ENCODE peak calls at places on chromosomes 5 and 9, in nine cellular contexts. One of them, this sample, is unnamed.

GRCh38 chr5:96714951-96715451 is 52.8 kb downstream of the CAST start:
- DNase-seq in adrenal gland: peak; percentile 52
- DNase-seq in right lobe of liver: peak; percentile 79
- DNase-seq in dorsolateral prefrontal cortex: no peak
- DNase-seq in Panc1: peak; percentile 60
- DNase-seq in brain microvascular endothelial cell: peak; percentile 84
- DNase-seq in esophagus muscularis mucosa: no peak
- DNase-seq in left ventricle myocardium inferior: no peak
- DNase-seq in CD8-positive, alpha-beta memory T cell: peak; percentile 62
- DNase-seq in this sample: no peak

GRCh38 chr5:132591140-132591539 is 34.4 kb downstream of the RAD50 start:
- DNase-seq in adrenal gland: no peak
- DNase-seq in right lobe of liver: no peak
- DNase-seq in dorsolateral prefrontal cortex: no peak
- DNase-seq in Panc1: no peak
- DNase-seq in brain microvascular endothelial cell: no peak
- DNase-seq in esophagus muscularis mucosa: no peak
- DNase-seq in left ventricle myocardium inferior: no peak
- DNase-seq in CD8-positive, alpha-beta memory T cell: no peak
- DNase-seq in this sample: no peak

GRCh38 chr5:126055348-126055729 is 367.9 kb upstream of the GRAMD2B start:
- DNase-seq in adrenal gland: no peak
- DNase-seq in right lobe of liver: no peak
- DNase-seq in dorsolateral prefrontal cortex: no peak
- DNase-seq in Panc1: no peak
- DNase-seq in brain microvascular endothelial cell: no peak
- DNase-seq in esophagus muscularis mucosa: no peak
- DNase-seq in left ventricle myocardium inferior: no peak
- DNase-seq in CD8-positive, alpha-beta memory T cell: no peak
- DNase-seq in this sample: no peak

GRCh38 chr9:87128008-87128623 is 180.8 kb upstream of the GAS1 start:
- DNase-seq in adrenal gland: no peak
- DNase-seq in right lobe of liver: no peak
- DNase-seq in dorsolateral prefrontal cortex: no peak
- DNase-seq in Panc1: no peak
- DNase-seq in brain microvascular endothelial cell: no peak
- DNase-seq in esophagus muscularis mucosa: no peak
- DNase-seq in left ventricle myocardium inferior: no peak
- DNase-seq in CD8-positive, alpha-beta memory T cell: no peak
- DNase-seq in this sample: no peak

GRCh38 chr5:51226420-51226735 is 156.9 kb upstream of the ISL1 start:
- DNase-seq in adrenal gland: no peak
- DNase-seq in right lobe of liver: no peak
- DNase-seq in dorsolateral prefrontal cortex: no peak
- DNase-seq in Panc1: no peak
- DNase-seq in brain microvascular endothelial cell: no peak
- DNase-seq in esophagus muscularis mucosa: no peak
- DNase-seq in left ventricle myocardium inferior: no peak
- DNase-seq in CD8-positive, alpha-beta memory T cell: no peak
- DNase-seq in this sample: peak; percentile 67

GRCh38 chr5:176870110-176870591 is 29.0 kb downstream of the HK3 start:
- DNase-seq in adrenal gland: peak; percentile 82
- DNase-seq in right lobe of liver: no peak
- DNase-seq in dorsolateral prefrontal cortex: no peak
- DNase-seq in Panc1: no peak
- DNase-seq in brain microvascular endothelial cell: peak; percentile 43
- DNase-seq in esophagus muscularis mucosa: no peak
- DNase-seq in left ventricle myocardium inferior: no peak
- DNase-seq in CD8-positive, alpha-beta memory T cell: no peak
- DNase-seq in this sample: peak; percentile 58

GRCh38 chr9:137417161-137418021 is 5.6 kb downstream of the EXD3 start:
- DNase-seq in adrenal gland: no peak
- DNase-seq in right lobe of liver: no peak
- DNase-seq in dorsolateral prefrontal cortex: no peak
- DNase-seq in Panc1: no peak
- DNase-seq in brain microvascular endothelial cell: no peak
- DNase-seq in esophagus muscularis mucosa: no peak
- DNase-seq in left ventricle myocardium inferior: no peak
- DNase-seq in CD8-positive, alpha-beta memory T cell: no peak
- DNase-seq in this sample: no peak

GRCh38 chr5:53917095-53917494 is 356.7 kb downstream of the NDUFS4 start:
- DNase-seq in adrenal gland: no peak
- DNase-seq in right lobe of liver: no peak
- DNase-seq in dorsolateral prefrontal cortex: no peak
- DNase-seq in Panc1: no peak
- DNase-seq in brain microvascular endothelial cell: peak; percentile 28
- DNase-seq in esophagus muscularis mucosa: no peak
- DNase-seq in left ventricle myocardium inferior: no peak
- DNase-seq in CD8-positive, alpha-beta memory T cell: no peak
- DNase-seq in this sample: no peak

GRCh38 chr9:6354072-6354686 is 26.0 kb downstream of the TPD52L3 start:
- DNase-seq in adrenal gland: peak; percentile 29
- DNase-seq in right lobe of liver: no peak
- DNase-seq in dorsolateral prefrontal cortex: no peak
- DNase-seq in Panc1: peak; percentile 20
- DNase-seq in brain microvascular endothelial cell: peak; percentile 56
- DNase-seq in esophagus muscularis mucosa: no peak
- DNase-seq in left ventricle myocardium inferior: no peak
- DNase-seq in CD8-positive, alpha-beta memory T cell: peak; percentile 50
- DNase-seq in this sample: peak; percentile 29

GRCh38 chr5:98603456-98603855 is 170.0 kb upstream of the RGMB start:
- DNase-seq in adrenal gland: no peak
- DNase-seq in right lobe of liver: no peak
- DNase-seq in dorsolateral prefrontal cortex: no peak
- DNase-seq in Panc1: no peak
- DNase-seq in brain microvascular endothelial cell: no peak
- DNase-seq in esophagus muscularis mucosa: no peak
- DNase-seq in left ventricle myocardium inferior: no peak
- DNase-seq in CD8-positive, alpha-beta memory T cell: no peak
- DNase-seq in this sample: no peak

GRCh38 chr5:33313150-33313549 is 127.6 kb upstream of the TARS1 start:
- DNase-seq in adrenal gland: peak; percentile 44
- DNase-seq in right lobe of liver: no peak
- DNase-seq in dorsolateral prefrontal cortex: no peak
- DNase-seq in Panc1: peak; percentile 75
- DNase-seq in brain microvascular endothelial cell: peak; percentile 97
- DNase-seq in esophagus muscularis mucosa: no peak
- DNase-seq in left ventricle myocardium inferior: no peak
- DNase-seq in CD8-positive, alpha-beta memory T cell: no peak
- DNase-seq in this sample: no peak

GRCh38 chr5:125413861-125414260 is 667.4 kb upstream of the ZNF608 start:
- DNase-seq in adrenal gland: no peak
- DNase-seq in right lobe of liver: no peak
- DNase-seq in dorsolateral prefrontal cortex: no peak
- DNase-seq in Panc1: no peak
- DNase-seq in brain microvascular endothelial cell: no peak
- DNase-seq in esophagus muscularis mucosa: no peak
- DNase-seq in left ventricle myocardium inferior: no peak
- DNase-seq in CD8-positive, alpha-beta memory T cell: no peak
- DNase-seq in this sample: no peak

GRCh38 chr5:33321026-33321425 is 119.7 kb upstream of the TARS1 start:
- DNase-seq in adrenal gland: peak; percentile 65
- DNase-seq in right lobe of liver: no peak
- DNase-seq in dorsolateral prefrontal cortex: no peak
- DNase-seq in Panc1: no peak
- DNase-seq in brain microvascular endothelial cell: peak; percentile 96
- DNase-seq in esophagus muscularis mucosa: no peak
- DNase-seq in left ventricle myocardium inferior: no peak
- DNase-seq in CD8-positive, alpha-beta memory T cell: no peak
- DNase-seq in this sample: no peak

GRCh38 chr9:99465231-99465891 is 243.3 kb downstream of the SEC61B start:
- DNase-seq in adrenal gland: no peak
- DNase-seq in right lobe of liver: no peak
- DNase-seq in dorsolateral prefrontal cortex: no peak
- DNase-seq in Panc1: no peak
- DNase-seq in brain microvascular endothelial cell: no peak
- DNase-seq in esophagus muscularis mucosa: no peak
- DNase-seq in left ventricle myocardium inferior: no peak
- DNase-seq in CD8-positive, alpha-beta memory T cell: no peak
- DNase-seq in this sample: no peak

GRCh38 chr9:68455436-68455835 is 85.2 kb downstream of the TMEM252 start:
- DNase-seq in adrenal gland: no peak
- DNase-seq in right lobe of liver: no peak
- DNase-seq in dorsolateral prefrontal cortex: no peak
- DNase-seq in Panc1: no peak
- DNase-seq in brain microvascular endothelial cell: no peak
- DNase-seq in esophagus muscularis mucosa: no peak
- DNase-seq in left ventricle myocardium inferior: no peak
- DNase-seq in CD8-positive, alpha-beta memory T cell: no peak
- DNase-seq in this sample: no peak

GRCh38 chr5:79956173-79956670 is 34.8 kb downstream of the MTX3 start:
- DNase-seq in adrenal gland: peak; percentile 35
- DNase-seq in right lobe of liver: no peak
- DNase-seq in dorsolateral prefrontal cortex: no peak
- DNase-seq in Panc1: no peak
- DNase-seq in brain microvascular endothelial cell: peak; percentile 33
- DNase-seq in esophagus muscularis mucosa: no peak
- DNase-seq in left ventricle myocardium inferior: no peak
- DNase-seq in CD8-positive, alpha-beta memory T cell: no peak
- DNase-seq in this sample: no peak

GRCh38 chr5:172417983-172418630 is 36.2 kb downstream of the SH3PXD2B start:
- DNase-seq in adrenal gland: peak; percentile 98
- DNase-seq in right lobe of liver: peak; percentile 93
- DNase-seq in dorsolateral prefrontal cortex: peak; percentile 72
- DNase-seq in Panc1: no peak
- DNase-seq in brain microvascular endothelial cell: peak; percentile 85
- DNase-seq in esophagus muscularis mucosa: peak; percentile 98
- DNase-seq in left ventricle myocardium inferior: peak; percentile 86
- DNase-seq in CD8-positive, alpha-beta memory T cell: no peak
- DNase-seq in this sample: no peak

GRCh38 chr5:59115345-59115744 is 532.5 kb downstream of the RAB3C start:
- DNase-seq in adrenal gland: no peak
- DNase-seq in right lobe of liver: no peak
- DNase-seq in dorsolateral prefrontal cortex: no peak
- DNase-seq in Panc1: no peak
- DNase-seq in brain microvascular endothelial cell: no peak
- DNase-seq in esophagus muscularis mucosa: no peak
- DNase-seq in left ventricle myocardium inferior: no peak
- DNase-seq in CD8-positive, alpha-beta memory T cell: no peak
- DNase-seq in this sample: no peak

GRCh38 chr5:109195667-109196066 is 214.1 kb downstream of the PJA2 start:
- DNase-seq in adrenal gland: no peak
- DNase-seq in right lobe of liver: no peak
- DNase-seq in dorsolateral prefrontal cortex: no peak
- DNase-seq in Panc1: no peak
- DNase-seq in brain microvascular endothelial cell: no peak
- DNase-seq in esophagus muscularis mucosa: no peak
- DNase-seq in left ventricle myocardium inferior: no peak
- DNase-seq in CD8-positive, alpha-beta memory T cell: no peak
- DNase-seq in this sample: no peak
- H3K27me3 ChIP-seq in adrenal gland: no peaks in the 10 kb centered on the region
- H3K27me3 ChIP-seq in right lobe of liver: no peaks in the 10 kb centered on the region
- H3K27me3 ChIP-seq in dorsolateral prefrontal cortex: no peaks in the 10 kb centered on the region
- H3K27me3 ChIP-seq in Panc1: no peaks in the 10 kb centered on the region
- H3K27me3 ChIP-seq in brain microvascular endothelial cell: no peaks in the 10 kb centered on the region
- H3K27me3 ChIP-seq in esophagus muscularis mucosa: no peaks in the 10 kb centered on the region
- H3K27me3 ChIP-seq in left ventricle myocardium inferior: no peaks in the 10 kb centered on the region
- H3K27me3 ChIP-seq in CD8-positive, alpha-beta memory T cell: no peaks in the 10 kb centered on the region
- H3K27me3 ChIP-seq in this sample: no peaks in the 10 kb centered on the region

GRCh38 chr5:78586251-78586650 is 62.3 kb downstream of the LHFPL2 start:
- DNase-seq in adrenal gland: peak; percentile 57
- DNase-seq in right lobe of liver: no peak
- DNase-seq in dorsolateral prefrontal cortex: peak; percentile 62
- DNase-seq in Panc1: no peak
- DNase-seq in brain microvascular endothelial cell: peak; percentile 100
- DNase-seq in esophagus muscularis mucosa: no peak
- DNase-seq in left ventricle myocardium inferior: no peak
- DNase-seq in CD8-positive, alpha-beta memory T cell: no peak
- DNase-seq in this sample: no peak
- H3K4me3 ChIP-seq in adrenal gland: no peak overlapping the region
- H3K4me3 ChIP-seq in right lobe of liver: no peak overlapping the region
- H3K4me3 ChIP-seq in dorsolateral prefrontal cortex: no peak overlapping the region
- H3K4me3 ChIP-seq in Panc1: no peak overlapping the region
- H3K4me3 ChIP-seq in brain microvascular endothelial cell: no peak overlapping the region
- H3K4me3 ChIP-seq in esophagus muscularis mucosa: no peak overlapping the region
- H3K4me3 ChIP-seq in left ventricle myocardium inferior: no peak overlapping the region
- H3K4me3 ChIP-seq in CD8-positive, alpha-beta memory T cell: no peak overlapping the region
- H3K4me3 ChIP-seq in this sample: no peak overlapping the region

DNA sequence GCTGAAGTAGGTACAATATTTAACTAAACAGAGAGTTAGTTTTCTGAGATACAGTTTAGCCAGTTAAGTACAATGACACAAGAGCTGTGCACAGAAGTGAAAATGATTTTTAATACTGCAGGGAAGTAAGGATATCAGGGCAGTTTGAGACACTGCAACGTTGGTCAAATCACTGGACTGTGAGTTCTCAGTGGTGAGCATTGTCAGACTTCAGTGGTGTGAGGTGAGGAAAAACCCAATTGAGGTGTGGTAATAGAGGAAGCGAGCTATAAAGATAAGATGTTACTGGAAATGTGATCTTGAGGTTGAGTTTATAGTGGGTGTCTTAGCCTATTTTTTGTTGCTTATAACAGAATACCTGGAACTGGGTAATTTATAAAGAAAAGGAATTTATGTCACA is 12.8 kb upstream of the FBXL7 start:
- DNase-seq in adrenal gland: no peak
- DNase-seq in right lobe of liver: no peak
- DNase-seq in dorsolateral prefrontal cortex: no peak
- DNase-seq in Panc1: no peak
- DNase-seq in brain microvascular endothelial cell: no peak
- DNase-seq in esophagus muscularis mucosa: no peak
- DNase-seq in left ventricle myocardium inferior: no peak
- DNase-seq in CD8-positive, alpha-beta memory T cell: no peak
- DNase-seq in this sample: no peak
- H3K27me3 ChIP-seq in adrenal gland: no peaks in the 10 kb centered on the region
- H3K27me3 ChIP-seq in right lobe of liver: no peaks in the 10 kb centered on the region
- H3K27me3 ChIP-seq in dorsolateral prefrontal cortex: no peaks in the 10 kb centered on the region
- H3K27me3 ChIP-seq in Panc1: no peaks in the 10 kb centered on the region
- H3K27me3 ChIP-seq in brain microvascular endothelial cell: peaks cover 9% of the 10 kb centered on the region
- H3K27me3 ChIP-seq in esophagus muscularis mucosa: no peaks in the 10 kb centered on the region
- H3K27me3 ChIP-seq in left ventricle myocardium inferior: no peaks in the 10 kb centered on the region
- H3K27me3 ChIP-seq in CD8-positive, alpha-beta memory T cell: no peaks in the 10 kb centered on the region
- H3K27me3 ChIP-seq in this sample: no peaks in the 10 kb centered on the region

GRCh38 chr9:89317282-89317681 is 1.0 kb upstream of the SECISBP2 start:
- DNase-seq in adrenal gland: no peak
- DNase-seq in right lobe of liver: no peak
- DNase-seq in dorsolateral prefrontal cortex: no peak
- DNase-seq in Panc1: no peak
- DNase-seq in brain microvascular endothelial cell: no peak
- DNase-seq in esophagus muscularis mucosa: no peak
- DNase-seq in left ventricle myocardium inferior: no peak
- DNase-seq in CD8-positive, alpha-beta memory T cell: no peak
- DNase-seq in this sample: no peak
- H3K4me3 ChIP-seq in adrenal gland: no peak overlapping the region
- H3K4me3 ChIP-seq in right lobe of liver: no peak overlapping the region
- H3K4me3 ChIP-seq in dorsolateral prefrontal cortex: no peak overlapping the region
- H3K4me3 ChIP-seq in Panc1: peak overlapping the region; percentile 63
- H3K4me3 ChIP-seq in brain microvascular endothelial cell: no peak overlapping the region
- H3K4me3 ChIP-seq in esophagus muscularis mucosa: no peak overlapping the region
- H3K4me3 ChIP-seq in left ventricle myocardium inferior: no peak overlapping the region
- H3K4me3 ChIP-seq in CD8-positive, alpha-beta memory T cell: no peak overlapping the region
- H3K4me3 ChIP-seq in this sample: no peak overlapping the region

GRCh38 chr5:36193746-36194145 is 41.8 kb downstream of the SKP2 start:
- DNase-seq in adrenal gland: no peak
- DNase-seq in right lobe of liver: no peak
- DNase-seq in dorsolateral prefrontal cortex: no peak
- DNase-seq in Panc1: no peak
- DNase-seq in brain microvascular endothelial cell: no peak
- DNase-seq in esophagus muscularis mucosa: no peak
- DNase-seq in left ventricle myocardium inferior: no peak
- DNase-seq in CD8-positive, alpha-beta memory T cell: no peak
- DNase-seq in this sample: no peak
- H3K27me3 ChIP-seq in adrenal gland: no peaks in the 10 kb centered on the region
- H3K27me3 ChIP-seq in right lobe of liver: no peaks in the 10 kb centered on the region
- H3K27me3 ChIP-seq in dorsolateral prefrontal cortex: no peaks in the 10 kb centered on the region
- H3K27me3 ChIP-seq in Panc1: no peaks in the 10 kb centered on the region
- H3K27me3 ChIP-seq in brain microvascular endothelial cell: no peaks in the 10 kb centered on the region
- H3K27me3 ChIP-seq in esophagus muscularis mucosa: no peaks in the 10 kb centered on the region
- H3K27me3 ChIP-seq in left ventricle myocardium inferior: no peaks in the 10 kb centered on the region
- H3K27me3 ChIP-seq in CD8-positive, alpha-beta memory T cell: no peaks in the 10 kb centered on the region
- H3K27me3 ChIP-seq in this sample: no peaks in the 10 kb centered on the region

This sample was measured in iPS DF 6.9.